ENCODE peak calls at places on chromosomes 3 and 15, in ten cellular contexts. I is mesothelial cell of epicardium, J is cardiac muscle cell, E is epithelial cell of proximal tubule, S is GM13976, D is heart right ventricle, Y is AG04450, U is K562, A is body of pancreas, B is H9. N is an unnamed sample.

GRCh38 chr3:113626513-113627371 is 69.7 kb downstream of the USF3 start:
- DNase-seq in I (peak), J (peak), E (peak), S (peak), D (peak), Y (peak), U (peak), A (peak), B (peak), N (peak)

GRCh38 chr3:197021729-197022404 is 7.8 kb downstream of the MELTF start:
- DNase-seq in I (no peak), J (no peak), E (no peak), S (no peak), D (no peak), Y (no peak), U (no peak), A (no peak), B (no peak), N (no peak)

GRCh38 chr15:52466134-52466701 is 62.5 kb downstream of the MYO5A start:
- DNase-seq in I (no peak), J (peak), E (no peak), S (peak), D (peak), Y (no peak), U (no peak), A (no peak), B (peak), N (no peak)

GRCh38 chr3:61387817-61388216 is 136.6 kb upstream of the FHIT start:
- DNase-seq in I (no peak), J (no peak), E (no peak), S (no peak), D (no peak), Y (no peak), U (no peak), A (no peak), B (no peak), N (peak)

GRCh38 chr3:156633335-156633734 is 41.1 kb upstream of the TIPARP start:
- DNase-seq in I (no peak), J (no peak), E (no peak), S (no peak), D (peak), Y (peak), U (no peak), A (peak), B (no peak), N (no peak)

GRCh38 chr15:63088532-63089245 is 33.0 kb upstream of the LACTB start:
- DNase-seq in I (no peak), J (no peak), E (no peak), S (no peak), D (no peak), Y (no peak), U (no peak), A (no peak), B (no peak), N (no peak)

GRCh38 chr3:114299421-114299820 is 5.6 kb downstream of the TIGIT start:
- DNase-seq in I (no peak), J (peak), E (no peak), S (no peak), D (no peak), Y (no peak), U (peak), A (no peak), B (peak), N (peak)

GRCh38 chr3:14767706-14768105 is 51.1 kb upstream of the FGD5 start:
- DNase-seq in I (no peak), J (no peak), E (no peak), S (no peak), D (no peak), Y (no peak), U (no peak), A (no peak), B (peak), N (no peak)

GRCh38 chr3:149495581-149496125 is 21.2 kb downstream of the TM4SF4 start:
- DNase-seq in I (no peak), J (no peak), E (no peak), S (no peak), D (no peak), Y (no peak), U (no peak), A (no peak), B (no peak), N (no peak)

GRCh38 chr3:3629911-3630310 is 169.3 kb upstream of the LRRN1 start:
- DNase-seq in I (no peak), J (no peak), E (no peak), S (no peak), D (no peak), Y (no peak), U (no peak), A (no peak), B (no peak), N (peak)

GRCh38 chr3:16056210-16056607 is 118.3 kb upstream of the GALNT15 start:
- DNase-seq in I (no peak), J (no peak), E (no peak), S (no peak), D (no peak), Y (no peak), U (no peak), A (peak), B (no peak), N (peak)

GRCh38 chr3:38490288-38490860 is 5.8 kb upstream of the EXOG start:
- DNase-seq in I (no peak), J (no peak), E (no peak), S (no peak), D (no peak), Y (no peak), U (no peak), A (no peak), B (no peak), N (no peak)

GRCh38 chr3:24502690-24503089 is 8.0 kb upstream of the THRB start:
- DNase-seq in I (no peak), J (no peak), E (no peak), S (no peak), D (no peak), Y (no peak), U (peak), A (no peak), B (no peak), N (no peak)

GRCh38 chr3:127233371-127233770 is 40.4 kb downstream of the PRR23E start:
- DNase-seq in I (no peak), J (peak), E (no peak), S (peak), D (no peak), Y (no peak), U (no peak), A (no peak), B (peak), N (peak)

GRCh38 chr15:59140422-59141226 is 35.7 kb downstream of the CCNB2 start:
- DNase-seq in I (no peak), J (no peak), E (no peak), S (peak), D (no peak), Y (no peak), U (no peak), A (no peak), B (no peak), N (peak)

GRCh38 chr3:190384241-190384863 is 3.6 kb upstream of the CLDN16 start:
- DNase-seq in I (no peak), J (peak), E (peak), S (peak), D (peak), Y (no peak), U (peak), A (peak), B (peak), N (peak)

GRCh38 chr3:129618186-129618820 is 11.8 kb upstream of the PLXND1 start:
- DNase-seq in I (no peak), J (no peak), E (no peak), S (no peak), D (peak), Y (no peak), U (no peak), A (no peak), B (no peak), N (no peak)

GRCh38 chr3:25581823-25582222 is 82.9 kb downstream of the TOP2B start:
- DNase-seq in I (no peak), J (no peak), E (no peak), S (no peak), D (no peak), Y (no peak), U (no peak), A (no peak), B (no peak), N (no peak)

GRCh38 chr15:29693225-29693624 is 129.0 kb downstream of the TJP1 start:
- DNase-seq in I (no peak), J (no peak), E (no peak), S (no peak), D (no peak), Y (no peak), U (no peak), A (no peak), B (no peak), N (no peak)

GRCh38 chr15:29692527-29692926 is 129.7 kb downstream of the TJP1 start:
- DNase-seq in I (no peak), J (no peak), E (no peak), S (no peak), D (no peak), Y (no peak), U (no peak), A (no peak), B (no peak), N (no peak)

GRCh38 chr15:29696950-29697738 is 125.1 kb downstream of the TJP1 start:
- DNase-seq in I (no peak), J (no peak), E (no peak), S (no peak), D (no peak), Y (no peak), U (no peak), A (no peak), B (no peak), N (no peak)

GRCh38 chr15:29698030-29698701 is 124.1 kb downstream of the TJP1 start:
- DNase-seq in I (no peak), J (no peak), E (peak), S (no peak), D (no peak), Y (peak), U (no peak), A (no peak), B (no peak), N (peak)

GRCh38 chr15:29695486-29696167 is 126.6 kb downstream of the TJP1 start:
- DNase-seq in I (no peak), J (no peak), E (no peak), S (no peak), D (no peak), Y (no peak), U (peak), A (no peak), B (no peak), N (no peak)
- TF ChIP-seq CTCF in I (no peak), J (no peak), E (peak), S (no peak), D (no peak), Y (no peak), U (peak), A (no peak), B (peak), N (no peak)

GRCh38 chr3:159782724-159783421 is 205.8 kb upstream of the IL12A start:
- DNase-seq in I (no peak), J (no peak), E (no peak), S (no peak), D (no peak), Y (no peak), U (no peak), A (no peak), B (no peak), N (no peak)

GRCh38 chr3:159785276-159785675 is 203.4 kb upstream of the IL12A start:
- DNase-seq in I (no peak), J (no peak), E (no peak), S (no peak), D (no peak), Y (no peak), U (no peak), A (no peak), B (no peak), N (peak)

GRCh38 chr3:159783780-159784747 is 204.6 kb upstream of the IL12A start:
- DNase-seq in I (no peak), J (no peak), E (peak), S (no peak), D (no peak), Y (no peak), U (no peak), A (no peak), B (no peak), N (peak)

GRCh38 chr3:159779883-159780282 is 208.8 kb upstream of the IL12A start:
- DNase-seq in I (no peak), J (no peak), E (no peak), S (no peak), D (no peak), Y (no peak), U (no peak), A (no peak), B (no peak), N (peak)

DNA sequence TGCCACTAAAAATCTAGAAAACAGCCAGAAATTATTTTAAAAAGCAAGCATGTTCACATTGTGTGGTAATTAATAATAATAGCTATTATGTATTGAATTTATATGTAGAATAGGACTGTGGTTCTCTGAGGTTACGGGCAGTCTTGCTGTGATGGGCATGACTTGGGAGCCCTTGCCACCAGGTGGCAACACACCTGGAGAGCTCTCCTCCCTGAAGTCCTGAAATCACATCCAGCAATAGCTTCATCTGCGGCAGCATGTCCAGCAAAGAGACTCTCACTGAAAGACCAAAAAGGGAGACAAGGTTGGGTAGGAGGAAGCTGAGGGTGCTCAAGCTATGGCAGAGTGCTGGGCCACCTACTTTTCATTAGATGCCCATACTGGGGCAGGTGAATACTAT is 206.8 kb upstream of the IL12A start:
- DNase-seq in I (no peak), J (no peak), E (no peak), S (no peak), D (no peak), Y (no peak), U (no peak), A (no peak), B (no peak), N (no peak)
- TF ChIP-seq CTCF in I (no peak), J (no peak), E (peak), S (no peak), D (no peak), Y (no peak), U (no peak), A (no peak), B (peak), N (no peak)

DNA sequence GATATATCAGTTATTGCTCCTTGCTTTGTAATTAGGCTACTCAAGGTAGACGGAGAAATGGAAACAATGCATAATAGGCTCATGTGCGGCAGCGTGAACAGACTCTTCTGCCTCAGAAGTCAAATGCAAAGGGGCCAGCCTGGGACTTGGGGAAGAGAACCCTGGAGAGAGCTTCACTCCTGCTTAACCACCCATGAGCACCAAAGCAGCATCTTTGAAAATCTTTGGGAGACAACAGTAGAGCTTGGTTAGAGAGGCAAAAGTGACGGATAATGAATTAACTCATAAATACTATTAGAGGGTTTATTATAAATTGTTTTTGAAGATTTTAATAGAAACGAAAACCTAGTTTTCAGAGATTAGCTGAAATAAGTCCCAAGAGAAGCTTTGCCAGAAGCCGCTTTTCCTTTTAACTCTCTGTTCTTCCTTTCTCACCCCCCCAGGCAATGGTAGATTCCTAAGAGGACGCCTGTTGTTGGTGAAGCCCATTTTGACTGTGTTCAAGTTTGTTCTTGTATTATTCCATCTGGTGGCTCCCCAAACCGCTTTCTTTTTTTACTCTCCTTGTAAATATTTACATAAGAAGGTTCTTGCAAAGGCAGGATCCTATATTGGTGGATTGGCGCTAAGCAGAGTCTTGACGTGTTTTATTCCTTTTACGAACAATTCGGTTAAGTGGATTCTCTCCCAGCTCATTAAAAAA is 196.0 kb upstream of the TPRG1 start:
- DNase-seq in I (no peak), J (no peak), E (no peak), S (no peak), D (no peak), Y (no peak), U (no peak), A (no peak), B (no peak), N (no peak)
- TF ChIP-seq CTCF in I (no peak), J (no peak), E (no peak), S (no peak), D (no peak), Y (no peak), U (no peak), A (no peak), B (no peak), N (no peak)

DNA sequence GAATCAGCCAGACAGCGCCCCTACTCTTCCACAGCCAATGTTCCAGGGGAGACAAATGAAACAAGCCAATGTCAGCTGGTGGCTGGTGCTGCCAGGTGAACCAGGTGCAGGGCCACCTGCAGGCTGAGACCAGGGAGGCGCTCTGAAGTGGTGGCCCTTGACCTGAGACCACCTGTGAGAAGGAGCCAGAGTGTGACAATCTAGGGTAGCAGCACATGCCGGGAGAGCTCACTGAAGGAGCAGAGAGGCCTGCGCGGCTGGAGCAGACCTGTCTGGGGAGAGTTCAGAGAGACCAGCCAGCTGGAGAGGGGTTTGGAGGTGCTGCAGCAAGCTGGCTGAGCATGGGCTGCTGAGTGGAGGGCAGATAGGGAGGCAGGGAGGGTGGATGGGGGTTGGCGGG is 692 bp upstream of the STAB1 start:
- DNase-seq in I (no peak), J (no peak), E (no peak), S (no peak), D (no peak), Y (no peak), U (no peak), A (no peak), B (no peak), N (no peak)
- TF ChIP-seq CTCF in I (no peak), J (no peak), E (no peak), S (no peak), D (no peak), Y (no peak), U (no peak), A (no peak), B (peak), N (no peak)

GRCh38 chr15:84818221-84819131 is 1.3 kb downstream of the ALPK3 start:
- DNase-seq in I (no peak), J (peak), E (no peak), S (no peak), D (peak), Y (no peak), U (peak), A (peak), B (peak), N (no peak)
- TF ChIP-seq CTCF in I (no peak), J (no peak), E (no peak), S (no peak), D (no peak), Y (no peak), U (peak), A (no peak), B (peak), N (no peak)

GRCh38 chr15:64841258-64842098 is at the start of gene PLEKHO2:
- DNase-seq in I (peak), J (peak), E (no peak), S (peak), D (peak), Y (peak), U (peak), A (peak), B (peak), N (peak)
- TF ChIP-seq CTCF in I (no peak), J (peak), E (no peak), S (no peak), D (no peak), Y (no peak), U (peak), A (peak), B (peak), N (no peak)

GRCh38 chr3:194315965-194316361 is 35.2 kb downstream of the CPN2 start:
- DNase-seq in I (no peak), J (no peak), E (no peak), S (no peak), D (no peak), Y (no peak), U (no peak), A (no peak), B (no peak), N (peak)
- TF ChIP-seq CTCF in I (peak), J (no peak), E (no peak), S (no peak), D (no peak), Y (no peak), U (no peak), A (no peak), B (peak), N (no peak)

N was measured in MCF 10A.